ENCODE peak calls at places on chromosomes 3 and 15, in five cellular contexts. S is foreskin fibroblast, J is psoas muscle, Q is choroid plexus epithelial cell, G is fibroblast of lung. Z is an unnamed sample.

GRCh38 chr3:169460035-169460434 is 203.5 kb downstream of the MECOM start:
- DNase-seq in S (no peak), J (no peak), Q (no peak), G (no peak), Z (no peak)

GRCh38 chr15:79091204-79091867 is 756 bp upstream of the RASGRF1 start:
- DNase-seq in S (peak), J (no peak), Q (peak), G (peak), Z (peak)

GRCh38 chr3:29171583-29171990 is 109.3 kb upstream of the RBMS3 start:
- DNase-seq in S (no peak), J (no peak), Q (peak), G (no peak), Z (peak)

GRCh38 chr3:42839616-42840015 is 30.4 kb downstream of the ACKR2 start:
- DNase-seq in S (peak), J (no peak), Q (peak), G (peak), Z (peak)

GRCh38 chr15:36757189-36757814 is 177.9 kb downstream of the CDIN1 start:
- DNase-seq in S (peak), J (no peak), Q (peak), G (peak), Z (peak)

GRCh38 chr15:45616901-45617323 is 17.9 kb upstream of the SQOR start:
- DNase-seq in S (peak), J (no peak), Q (no peak), G (no peak), Z (no peak)

GRCh38 chr3:52428151-52429005 is 16.5 kb downstream of the SEMA3G start:
- DNase-seq in S (peak), J (no peak), Q (peak), G (peak), Z (peak)

GRCh38 chr15:99578809-99579208 is 13.0 kb downstream of the MEF2A start:
- DNase-seq in S (no peak), J (no peak), Q (peak), G (peak), Z (no peak)

GRCh38 chr3:38582316-38582715 is 67.2 kb downstream of the SCN5A start:
- DNase-seq in S (no peak), J (no peak), Q (no peak), G (no peak), Z (no peak)

GRCh38 chr15:61764141-61764540 is 296.1 kb downstream of the VPS13C start:
- DNase-seq in S (peak), J (no peak), Q (no peak), G (no peak), Z (no peak)

GRCh38 chr3:170727754-170728153 is 141.9 kb upstream of the SLC7A14 start:
- DNase-seq in S (no peak), J (no peak), Q (no peak), G (no peak), Z (no peak)

GRCh38 chr3:31145062-31145461 is 250.6 kb upstream of the GADL1 start:
- DNase-seq in S (no peak), J (no peak), Q (no peak), G (no peak), Z (no peak)

GRCh38 chr15:31358957-31359721 is 32.5 kb downstream of the KLF13 start:
- DNase-seq in S (no peak), J (peak), Q (no peak), G (no peak), Z (no peak)

GRCh38 chr15:31440754-31441298 is 114.2 kb downstream of the KLF13 start:
- DNase-seq in S (peak), J (peak), Q (peak), G (peak), Z (peak)

GRCh38 chr3:126155819-126156218 is 24.6 kb downstream of the ALDH1L1 start:
- DNase-seq in S (no peak), J (no peak), Q (no peak), G (no peak), Z (no peak)

GRCh38 chr15:59283717-59284336 is 77.2 kb downstream of the LDHAL6B start:
- DNase-seq in S (no peak), J (no peak), Q (no peak), G (no peak), Z (no peak)

GRCh38 chr3:60056394-60056793 is 1006.6 kb upstream of the CFAP20DC start:
- DNase-seq in S (no peak), J (no peak), Q (no peak), G (peak), Z (no peak)

GRCh38 chr3:126439346-126439967 is 36.2 kb downstream of the ZXDC start:
- DNase-seq in S (no peak), J (no peak), Q (no peak), G (no peak), Z (no peak)

GRCh38 chr3:4776399-4776979 is 202.7 kb upstream of the BHLHE40 start:
- DNase-seq in S (no peak), J (no peak), Q (no peak), G (no peak), Z (no peak)

GRCh38 chr3:168847293-168847883 is 751.7 kb upstream of the GOLIM4 start:
- DNase-seq in S (peak), J (no peak), Q (peak), G (peak), Z (peak)

GRCh38 chr3:122533931-122534334 is 19.2 kb upstream of the KPNA1 start:
- DNase-seq in S (peak), J (no peak), Q (peak), G (peak), Z (peak)

GRCh38 chr15:31498756-31499155 is 172.1 kb downstream of the KLF13 start:
- DNase-seq in S (no peak), J (no peak), Q (no peak), G (no peak), Z (no peak)

GRCh38 chr15:75483106-75483505 is 31.6 kb upstream of the SIN3A start:
- DNase-seq in S (no peak), J (no peak), Q (no peak), G (no peak), Z (no peak)

GRCh38 chr3:142680710-142681109 is 43.1 kb upstream of the TRPC1 start:
- DNase-seq in S (no peak), J (no peak), Q (peak), G (no peak), Z (no peak)

GRCh38 chr3:16978234-16978920 is 93.6 kb downstream of the PLCL2 start:
- DNase-seq in S (peak), J (no peak), Q (peak), G (peak), Z (peak)

GRCh38 chr15:31217566-31218270 is 108.9 kb upstream of the KLF13 start:
- DNase-seq in S (no peak), J (no peak), Q (no peak), G (no peak), Z (no peak)

GRCh38 chr3:124832782-124833709 is 54.1 kb downstream of the ITGB5 start:
- DNase-seq in S (peak), J (no peak), Q (peak), G (peak), Z (peak)

GRCh38 chr3:127744875-127745274 is 72.1 kb downstream of the ABTB1 start:
- DNase-seq in S (no peak), J (no peak), Q (no peak), G (no peak), Z (no peak)

GRCh38 chr3:127747066-127747465 is 74.3 kb downstream of the ABTB1 start:
- DNase-seq in S (no peak), J (no peak), Q (no peak), G (no peak), Z (no peak)

GRCh38 chr3:127747751-127748521 is 74.4 kb downstream of the MGLL start:
- DNase-seq in S (peak), J (peak), Q (peak), G (peak), Z (peak)

GRCh38 chr3:127745656-127746399 is 73.1 kb downstream of the ABTB1 start:
- DNase-seq in S (no peak), J (no peak), Q (no peak), G (no peak), Z (no peak)

DNA sequence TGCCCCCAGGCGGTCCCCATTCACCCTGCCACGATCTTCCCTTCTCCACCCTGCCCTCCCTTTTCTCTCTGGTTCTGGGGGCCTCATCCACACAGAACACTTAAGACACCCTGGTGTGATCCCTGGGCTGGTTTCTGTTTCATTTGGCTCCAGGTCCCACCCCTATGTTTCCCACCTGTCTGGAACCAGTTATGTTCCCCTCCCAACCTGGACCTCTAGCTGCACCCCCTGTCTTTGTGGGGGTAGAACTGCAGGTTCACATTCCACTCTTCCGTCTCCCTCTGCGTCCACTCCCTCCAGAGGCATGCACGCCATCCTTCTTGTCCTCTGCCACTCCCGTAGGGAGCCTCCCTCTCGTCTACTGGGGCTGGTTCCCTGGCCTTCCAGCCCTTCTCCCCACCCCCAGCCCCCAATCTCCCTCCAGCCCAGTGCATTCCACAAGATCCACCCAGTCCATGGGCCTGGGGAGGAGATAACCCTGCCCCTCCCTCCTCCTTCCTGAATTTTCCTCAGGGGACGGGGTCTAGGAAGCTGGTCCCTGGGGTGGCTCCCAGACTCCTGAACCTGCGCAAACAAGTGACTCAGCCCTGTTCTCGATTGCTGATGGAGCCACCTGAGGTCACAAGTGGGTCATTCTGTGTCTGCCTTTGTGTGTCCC is 73.8 kb downstream of the ABTB1 start:
- DNase-seq in S (no peak), J (peak), Q (no peak), G (no peak), Z (no peak)
- TF ChIP-seq CTCF in S (no peak), J (peak), Q (peak), G (no peak), Z (peak)

GRCh38 chr3:15647629-15648167 is 46.2 kb downstream of the BTD start:
- DNase-seq in S (peak), J (no peak), Q (peak), G (peak), Z (peak)
- H3K4me3 ChIP-seq in S (peak), J (peak), Q (no peak), G (no peak), Z (no peak)

GRCh38 chr3:56094170-56094569 is 374.1 kb downstream of the ERC2 start:
- DNase-seq in S (no peak), J (no peak), Q (no peak), G (no peak), Z (no peak)

GRCh38 chr3:56086355-56086754 is 381.9 kb downstream of the ERC2 start:
- DNase-seq in S (peak), J (no peak), Q (peak), G (peak), Z (peak)

GRCh38 chr3:56087460-56087859 is 380.8 kb downstream of the ERC2 start:
- DNase-seq in S (no peak), J (no peak), Q (no peak), G (no peak), Z (no peak)

DNA sequence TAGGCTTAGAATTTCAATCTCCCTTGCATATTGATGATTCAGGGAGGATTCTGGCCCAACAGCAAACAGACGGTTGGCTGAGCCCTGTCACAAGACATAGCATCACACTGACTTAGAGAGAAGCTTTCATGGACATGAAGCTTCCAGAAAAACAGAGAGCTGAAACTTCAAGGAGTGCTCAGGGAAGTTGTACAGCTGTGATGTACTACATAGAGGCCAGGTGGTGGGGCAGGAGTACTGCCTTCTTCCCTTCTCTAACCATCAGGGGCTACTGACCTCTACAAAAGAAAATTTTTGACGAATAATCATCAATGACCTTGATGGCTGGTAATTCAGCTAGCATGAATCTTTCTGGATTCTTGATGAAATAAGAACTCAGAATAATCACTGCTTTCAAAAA is 378.5 kb downstream of the ERC2 start:
- DNase-seq in S (no peak), J (no peak), Q (peak), G (no peak), Z (no peak)
- TF ChIP-seq CTCF in S (no peak), J (no peak), Q (peak), G (no peak), Z (no peak)

DNA sequence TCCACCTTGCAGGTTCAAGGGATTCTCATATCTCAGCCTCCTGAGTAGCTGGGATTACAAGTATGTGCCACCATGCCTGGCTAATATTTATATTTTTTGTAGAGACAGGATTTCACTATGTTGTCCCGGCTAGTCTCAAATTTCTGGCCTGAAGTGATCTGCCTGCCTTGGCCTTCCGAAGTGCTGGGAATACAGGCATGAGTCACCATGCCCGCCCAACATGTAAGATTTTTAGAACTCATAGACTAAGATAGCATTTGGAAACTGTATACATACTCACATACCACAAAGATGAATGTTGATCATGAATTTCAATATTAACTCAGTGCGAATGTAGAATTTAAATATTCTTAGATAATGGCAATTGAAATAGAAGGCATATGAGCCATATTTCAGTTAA is 718.9 kb downstream of the NLGN1 start:
- DNase-seq in S (peak), J (no peak), Q (peak), G (peak), Z (no peak)
- H3K4me3 ChIP-seq in S (no peak), J (no peak), Q (no peak), G (no peak), Z (no peak)

GRCh38 chr15:101660005-101660404 is 7.8 kb upstream of the TM2D3 start:
- DNase-seq in S (no peak), J (no peak), Q (no peak), G (no peak), Z (no peak)

GRCh38 chr15:101662203-101662602 is 10.0 kb upstream of the TM2D3 start:
- DNase-seq in S (no peak), J (no peak), Q (no peak), G (no peak), Z (no peak)

GRCh38 chr15:101669744-101670143 is 17.6 kb upstream of the TM2D3 start:
- DNase-seq in S (peak), J (no peak), Q (peak), G (no peak), Z (no peak)

DNA sequence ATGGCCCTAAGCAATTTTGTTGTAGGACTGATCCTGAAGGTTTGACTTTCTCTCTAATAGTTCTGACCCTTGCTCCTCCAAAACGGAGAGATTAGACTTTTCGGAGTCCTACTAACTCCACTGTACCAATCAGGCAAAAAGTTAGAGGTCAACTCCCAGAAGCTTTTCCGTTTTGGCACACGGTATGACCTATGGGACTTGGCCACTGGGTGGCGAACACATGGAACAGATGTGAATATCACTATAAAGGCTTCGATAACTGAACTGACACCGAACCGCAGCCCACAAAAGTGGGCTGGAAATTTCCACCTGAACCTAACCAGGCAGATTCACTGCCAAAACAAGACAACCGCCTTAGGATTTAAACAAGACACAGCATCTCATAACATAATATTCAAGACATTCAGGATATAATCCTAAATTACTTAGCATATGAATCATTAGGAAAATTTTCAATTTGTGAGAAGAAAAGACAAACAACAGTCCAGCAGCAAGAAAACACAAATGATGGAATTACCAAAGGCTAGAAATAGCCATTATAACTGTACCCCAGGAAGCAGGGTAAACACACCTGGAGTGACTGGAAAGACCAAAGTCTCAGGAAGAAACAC is 12.2 kb upstream of the TM2D3 start:
- DNase-seq in S (peak), J (no peak), Q (no peak), G (no peak), Z (no peak)
- TF ChIP-seq CTCF in S (peak), J (no peak), Q (peak), G (peak), Z (peak)

DNA sequence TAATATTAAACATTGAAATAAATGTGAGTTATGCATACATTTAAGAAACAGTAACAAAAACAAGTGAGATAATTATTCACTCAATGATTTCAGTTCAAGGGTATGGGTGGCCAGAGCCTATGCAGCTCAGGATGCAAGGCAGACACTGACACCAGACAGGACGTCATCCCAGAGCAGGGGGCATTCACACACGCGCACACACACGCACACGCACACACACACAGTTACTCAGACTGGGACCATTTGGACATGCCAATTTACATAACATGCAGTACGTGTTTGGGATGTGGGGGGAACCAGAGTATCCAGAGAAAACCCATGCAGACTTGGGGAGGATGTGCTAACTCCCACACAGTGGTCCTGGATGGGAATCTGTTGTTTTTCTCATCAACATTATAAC is 24.9 kb downstream of the CD200 start:
- DNase-seq in S (no peak), J (no peak), Q (no peak), G (no peak), Z (no peak)
- H3K4me3 ChIP-seq in S (no peak), J (peak), Q (no peak), G (no peak), Z (no peak)

GRCh38 chr3:48697952-48698351 is 12.2 kb upstream of the NCKIPSD start:
- DNase-seq in S (peak), J (no peak), Q (no peak), G (no peak), Z (no peak)
- TF ChIP-seq CTCF in S (peak), J (no peak), Q (peak), G (peak), Z (no peak)

DNA sequence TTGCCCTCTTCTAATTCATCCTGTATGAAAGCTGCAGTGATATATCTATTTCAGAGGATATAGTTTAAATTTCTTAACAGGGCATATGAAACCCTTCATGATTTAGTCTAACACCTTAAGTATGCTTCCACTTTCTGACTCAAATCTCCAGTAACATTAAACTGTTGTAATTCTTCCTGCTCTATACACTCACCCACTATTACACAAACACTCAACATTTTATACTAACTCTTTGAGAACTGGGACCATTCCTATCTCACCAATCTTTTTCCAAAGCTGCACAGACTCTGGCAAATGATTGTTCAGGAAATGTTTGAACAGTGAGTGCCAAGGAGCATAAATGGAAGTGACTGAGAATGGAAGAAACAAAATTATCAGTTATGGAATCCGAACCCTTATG is 560.4 kb upstream of the DPPA4 start:
- DNase-seq in S (no peak), J (no peak), Q (no peak), G (no peak), Z (no peak)
- H3K4me3 ChIP-seq in S (no peak), J (no peak), Q (no peak), G (no peak), Z (no peak)

DNA sequence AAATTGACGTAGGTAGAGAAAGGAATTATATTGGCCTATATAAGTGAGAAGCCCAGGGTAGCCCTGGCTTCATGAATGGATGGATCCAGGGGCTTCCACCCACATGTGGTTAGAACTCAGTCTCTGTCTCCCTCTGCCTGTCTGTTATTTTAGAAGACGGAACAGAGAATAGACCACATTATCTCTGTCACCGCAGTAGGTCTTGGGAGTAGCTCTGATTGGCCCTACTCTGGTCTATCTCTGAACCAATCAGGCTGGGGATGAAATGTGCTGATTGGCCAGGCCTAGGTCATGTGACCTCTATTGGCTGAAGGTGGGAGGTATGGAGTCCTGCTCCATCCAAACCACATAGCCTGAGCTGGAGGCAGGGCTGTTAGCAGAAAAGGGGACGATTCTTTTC is 143.0 kb upstream of the PRR23C start:
- DNase-seq in S (no peak), J (no peak), Q (no peak), G (no peak), Z (no peak)
- TF ChIP-seq CTCF in S (no peak), J (no peak), Q (no peak), G (no peak), Z (no peak)